ENCODE peak calls at places on chromosomes 12 and 14, in five cellular contexts. One of them, this sample, is unnamed.

GRCh38 chr14:86708846-86709339 is 1178.9 kb downstream of the FLRT2 start:
- DNase-seq in foreskin fibroblast: no peak
- DNase-seq in activated CD8-positive, alpha-beta T cell treated with anti-CD3 and anti-CD28 coated beads for 36 hours: no peak
- DNase-seq in pancreas: peak; percentile 7
- DNase-seq in MM.1S: no peak
- DNase-seq in this sample: no peak

GRCh38 chr14:103817595-103817994 is 29.8 kb downstream of the PPP1R13B start:
- DNase-seq in foreskin fibroblast: no peak
- DNase-seq in activated CD8-positive, alpha-beta T cell treated with anti-CD3 and anti-CD28 coated beads for 36 hours: no peak
- DNase-seq in pancreas: no peak
- DNase-seq in MM.1S: no peak
- DNase-seq in this sample: no peak

GRCh38 chr12:71972441-71973074 is 33.9 kb downstream of the TPH2 start:
- DNase-seq in foreskin fibroblast: no peak
- DNase-seq in activated CD8-positive, alpha-beta T cell treated with anti-CD3 and anti-CD28 coated beads for 36 hours: no peak
- DNase-seq in pancreas: peak; percentile 4
- DNase-seq in MM.1S: no peak
- DNase-seq in this sample: no peak

GRCh38 chr12:92194566-92194965 is 48.9 kb upstream of the BTG1 start:
- DNase-seq in foreskin fibroblast: no peak
- DNase-seq in activated CD8-positive, alpha-beta T cell treated with anti-CD3 and anti-CD28 coated beads for 36 hours: no peak
- DNase-seq in pancreas: no peak
- DNase-seq in MM.1S: no peak
- DNase-seq in this sample: no peak

GRCh38 chr12:108839011-108839889 is 18.1 kb downstream of the SSH1 start:
- DNase-seq in foreskin fibroblast: peak; percentile 91
- DNase-seq in activated CD8-positive, alpha-beta T cell treated with anti-CD3 and anti-CD28 coated beads for 36 hours: no peak
- DNase-seq in pancreas: no peak
- DNase-seq in MM.1S: no peak
- DNase-seq in this sample: no peak

GRCh38 chr12:12008931-12009611 is 61.7 kb upstream of the BCL2L14 start:
- DNase-seq in foreskin fibroblast: peak; percentile 14
- DNase-seq in activated CD8-positive, alpha-beta T cell treated with anti-CD3 and anti-CD28 coated beads for 36 hours: peak; percentile 84
- DNase-seq in pancreas: no peak
- DNase-seq in MM.1S: no peak
- DNase-seq in this sample: peak; percentile 58

GRCh38 chr12:95859344-95859816 is 628 bp downstream of the SNRPF start:
- DNase-seq in foreskin fibroblast: peak; percentile 66
- DNase-seq in activated CD8-positive, alpha-beta T cell treated with anti-CD3 and anti-CD28 coated beads for 36 hours: peak; percentile 35
- DNase-seq in pancreas: no peak
- DNase-seq in MM.1S: no peak
- DNase-seq in this sample: no peak

GRCh38 chr14:95341564-95341963 is 21.9 kb upstream of the CLMN start:
- DNase-seq in foreskin fibroblast: no peak
- DNase-seq in activated CD8-positive, alpha-beta T cell treated with anti-CD3 and anti-CD28 coated beads for 36 hours: no peak
- DNase-seq in pancreas: peak; percentile 80
- DNase-seq in MM.1S: no peak
- DNase-seq in this sample: no peak

GRCh38 chr14:103552011-103552797 is 10.3 kb downstream of the BAG5 start:
- DNase-seq in foreskin fibroblast: peak; percentile 79
- DNase-seq in activated CD8-positive, alpha-beta T cell treated with anti-CD3 and anti-CD28 coated beads for 36 hours: no peak
- DNase-seq in pancreas: no peak
- DNase-seq in MM.1S: no peak
- DNase-seq in this sample: no peak

GRCh38 chr14:95313707-95314106 is 6.0 kb downstream of the CLMN start:
- DNase-seq in foreskin fibroblast: peak; percentile 77
- DNase-seq in activated CD8-positive, alpha-beta T cell treated with anti-CD3 and anti-CD28 coated beads for 36 hours: no peak
- DNase-seq in pancreas: peak; percentile 37
- DNase-seq in MM.1S: no peak
- DNase-seq in this sample: no peak

GRCh38 chr14:98932436-98933325 is 339.3 kb downstream of the BCL11B start:
- DNase-seq in foreskin fibroblast: no peak
- DNase-seq in activated CD8-positive, alpha-beta T cell treated with anti-CD3 and anti-CD28 coated beads for 36 hours: no peak
- DNase-seq in pancreas: no peak
- DNase-seq in MM.1S: no peak
- DNase-seq in this sample: no peak

GRCh38 chr14:66088661-66089060 is 397.5 kb upstream of the CCDC196 start:
- DNase-seq in foreskin fibroblast: peak; percentile 51
- DNase-seq in activated CD8-positive, alpha-beta T cell treated with anti-CD3 and anti-CD28 coated beads for 36 hours: no peak
- DNase-seq in pancreas: no peak
- DNase-seq in MM.1S: no peak
- DNase-seq in this sample: no peak

GRCh38 chr12:25882266-25882665 is 76.2 kb upstream of the RASSF8 start:
- DNase-seq in foreskin fibroblast: no peak
- DNase-seq in activated CD8-positive, alpha-beta T cell treated with anti-CD3 and anti-CD28 coated beads for 36 hours: no peak
- DNase-seq in pancreas: no peak
- DNase-seq in MM.1S: no peak
- DNase-seq in this sample: no peak

GRCh38 chr12:107318804-107319535 is 225.6 kb upstream of the CRY1 start:
- DNase-seq in foreskin fibroblast: peak; percentile 61
- DNase-seq in activated CD8-positive, alpha-beta T cell treated with anti-CD3 and anti-CD28 coated beads for 36 hours: peak; percentile 45
- DNase-seq in pancreas: no peak
- DNase-seq in MM.1S: no peak
- DNase-seq in this sample: no peak